ENCODE peak calls at places on chromosomes 4 and X, in five cellular contexts. One of them, this sample, is unnamed.

GRCh38 chrX:120769576-120770341 is 105.9 kb downstream of the CT47B1 start:
- DNase-seq in HFF-Myc: no peak
- DNase-seq in lung microvascular endothelial cell: peak; percentile 72
- DNase-seq in T-helper 1 cell: peak; percentile 34
- DNase-seq in left lung: no peak
- DNase-seq in this sample: no peak

GRCh38 chr4:109207060-109207459 is 95.4 kb downstream of the COL25A1 start:
- DNase-seq in lung microvascular endothelial cell: no peak
- DNase-seq in T-helper 1 cell: no peak
- DNase-seq in HFF-Myc: peak; percentile 39
- DNase-seq in left lung: no peak
- DNase-seq in this sample: no peak

GRCh38 chrX:9184231-9184630 is 150.3 kb upstream of the FAM9B start:
- DNase-seq in lung microvascular endothelial cell: no peak
- DNase-seq in T-helper 1 cell: no peak
- DNase-seq in HFF-Myc: no peak
- DNase-seq in left lung: no peak
- DNase-seq in this sample: no peak

GRCh38 chr4:75561789-75562188 is 5.9 kb downstream of the ODAPH start:
- DNase-seq in left lung: no peak
- DNase-seq in HFF-Myc: no peak
- DNase-seq in T-helper 1 cell: no peak
- DNase-seq in lung microvascular endothelial cell: no peak
- DNase-seq in this sample: no peak

GRCh38 chrX:15233416-15234015 is 36.4 kb downstream of the ASB9 start:
- DNase-seq in left lung: no peak
- DNase-seq in lung microvascular endothelial cell: no peak
- DNase-seq in HFF-Myc: no peak
- DNase-seq in T-helper 1 cell: no peak
- DNase-seq in this sample: no peak

GRCh38 chrX:41067721-41068120 is 17.5 kb upstream of the USP9X start:
- DNase-seq in left lung: no peak
- DNase-seq in lung microvascular endothelial cell: no peak
- DNase-seq in HFF-Myc: no peak
- DNase-seq in T-helper 1 cell: no peak
- DNase-seq in this sample: no peak

GRCh38 chr4:104420766-104421165 is 73.9 kb downstream of the CXXC4 start:
- DNase-seq in lung microvascular endothelial cell: no peak
- DNase-seq in T-helper 1 cell: no peak
- DNase-seq in left lung: no peak
- DNase-seq in HFF-Myc: no peak
- DNase-seq in this sample: no peak

GRCh38 chr4:26021417-26022345 is 107.7 kb downstream of the SMIM20 start:
- DNase-seq in left lung: no peak
- DNase-seq in lung microvascular endothelial cell: no peak
- DNase-seq in HFF-Myc: no peak
- DNase-seq in T-helper 1 cell: no peak
- DNase-seq in this sample: no peak

GRCh38 chr4:181637186-181638105 is 605.8 kb upstream of the TENM3 start:
- DNase-seq in lung microvascular endothelial cell: no peak
- DNase-seq in HFF-Myc: no peak
- DNase-seq in T-helper 1 cell: no peak
- DNase-seq in left lung: no peak
- DNase-seq in this sample: no peak

GRCh38 chrX:104430720-104431119 is 135.3 kb upstream of the IL1RAPL2 start:
- DNase-seq in left lung: no peak
- DNase-seq in lung microvascular endothelial cell: no peak
- DNase-seq in T-helper 1 cell: no peak
- DNase-seq in HFF-Myc: no peak
- DNase-seq in this sample: no peak

GRCh38 chrX:124388562-124388961 is 42.2 kb downstream of the SH2D1A start:
- DNase-seq in T-helper 1 cell: peak; percentile 67
- DNase-seq in left lung: no peak
- DNase-seq in lung microvascular endothelial cell: peak; percentile 75
- DNase-seq in HFF-Myc: no peak
- DNase-seq in this sample: no peak

This sample was measured in 8988T.